ENCODE peak calls at places on chromosomes 7 and 10, in five cellular contexts. F is keratinocyte, G is RPMI7951, Y is retina, B is NCI-H1694. E is an unnamed sample.

GRCh38 chr7:10707519-10707918 is 266.2 kb upstream of the PHF14 start:
- DNase-seq in G (no peak), B (peak; percentile 23), Y (no peak), F (no peak), E (peak; percentile 57)

GRCh38 chr7:27163776-27164380 is 1.5 kb downstream of the HOXA9 start:
- DNase-seq in F (no peak), Y (no peak), B (no peak), G (no peak), E (peak; percentile 20)

GRCh38 chr7:99374121-99375064 is at the start of gene ARPC1B:
- DNase-seq in Y (peak; percentile 64), G (peak; percentile 70), B (peak; percentile 20), F (no peak), E (peak; percentile 69)

GRCh38 chr10:474406-474805 is 215.1 kb downstream of the DIP2C start:
- DNase-seq in Y (no peak), F (no peak), B (no peak), G (no peak), E (no peak)

GRCh38 chr7:146661929-146662328 is 545.3 kb downstream of the CNTNAP2 start:
- DNase-seq in Y (no peak), G (no peak), F (no peak), B (no peak), E (no peak)

GRCh38 chr7:106668853-106669539 is 8.0 kb upstream of the CCDC71L start:
- DNase-seq in F (no peak), Y (no peak), B (no peak), G (no peak), E (no peak)

GRCh38 chr10:110706690-110707098 is 62.6 kb downstream of the RBM20 start:
- DNase-seq in F (no peak), B (no peak), Y (no peak), G (peak; percentile 85), E (peak; percentile 89)

GRCh38 chr10:43461950-43462349 is 25.0 kb downstream of the ZNF487 start:
- DNase-seq in F (peak; percentile 54), B (peak; percentile 89), Y (peak; percentile 54), G (peak; percentile 70), E (peak; percentile 76)

GRCh38 chr10:131071721-131072120 is 239.8 kb downstream of the TCERG1L start:
- DNase-seq in G (no peak), F (no peak), B (no peak), Y (no peak), E (no peak)

GRCh38 chr7:4207011-4207410 is 475.1 kb upstream of the FOXK1 start:
- DNase-seq in Y (no peak), G (no peak), B (no peak), F (no peak), E (no peak)

GRCh38 chr7:92904292-92905131 is 68.1 kb upstream of the CDK6 start:
- DNase-seq in B (no peak), F (peak; percentile 97), Y (no peak), G (peak; percentile 99), E (peak; percentile 100)

GRCh38 chr7:844043-844442 is 11.8 kb downstream of the SUN1 start:
- DNase-seq in F (no peak), G (no peak), B (no peak), Y (no peak), E (no peak)

GRCh38 chr10:117441812-117442443 is 66.7 kb upstream of the PDZD8 start:
- DNase-seq in G (peak; percentile 92), Y (no peak), F (peak; percentile 58), B (no peak), E (peak; percentile 100)

GRCh38 chr7:105849122-105849855 is 27.1 kb downstream of the ATXN7L1 start:
- DNase-seq in F (no peak), Y (no peak), G (peak; percentile 63), B (no peak), E (peak; percentile 74)

GRCh38 chr10:7862121-7862514 is 43.8 kb downstream of the TAF3 start:
- DNase-seq in Y (no peak), G (no peak), F (no peak), B (no peak), E (no peak)

GRCh38 chr7:114988755-114989154 is 66.9 kb downstream of the MDFIC start:
- DNase-seq in B (no peak), F (no peak), G (peak; percentile 79), Y (no peak), E (peak; percentile 66)

GRCh38 chr10:78749898-78750297 is 318.9 kb upstream of the ZMIZ1 start:
- DNase-seq in Y (no peak), B (no peak), G (peak; percentile 43), F (no peak), E (no peak)

GRCh38 chr10:82866424-82867020 is 991.5 kb downstream of the NRG3 start:
- DNase-seq in Y (no peak), B (no peak), F (no peak), G (peak; percentile 92), E (peak; percentile 94)

GRCh38 chr10:79980711-79981110 is 31.8 kb upstream of the SFTPD start:
- DNase-seq in Y (no peak), G (no peak), B (no peak), F (no peak), E (no peak)

GRCh38 chr10:67327626-67328535 is 368.1 kb downstream of the CTNNA3 start:
- DNase-seq in Y (no peak), B (no peak), G (no peak), F (no peak), E (no peak)

GRCh38 chr10:7027913-7028808 is 382.7 kb downstream of the SFMBT2 start:
- DNase-seq in G (peak; percentile 55), F (no peak), B (no peak), Y (no peak), E (peak; percentile 67)

GRCh38 chr10:77409697-77410471 is 227.7 kb downstream of the KCNMA1 start:
- DNase-seq in Y (no peak), G (no peak), F (no peak), B (no peak), E (no peak)

GRCh38 chr10:95387383-95387782 is 96.6 kb upstream of the PDLIM1 start:
- DNase-seq in F (no peak), B (no peak), Y (no peak), G (no peak), E (no peak)

GRCh38 chr7:78095549-78095948 is 297.0 kb downstream of the PHTF2 start:
- DNase-seq in G (peak; percentile 15), F (no peak), Y (no peak), B (no peak), E (peak; percentile 52)

GRCh38 chr10:124983321-124983720 is 41.4 kb downstream of the ZRANB1 start:
- DNase-seq in F (no peak), B (no peak), G (no peak), Y (no peak), E (no peak)

GRCh38 chr10:103969436-103969835 is 2.5 kb downstream of the SLK start:
- DNase-seq in G (no peak), Y (no peak), B (no peak), F (no peak), E (no peak)

GRCh38 chr7:40836218-40836617 is 701.4 kb downstream of the SUGCT start:
- DNase-seq in G (peak; percentile 47), F (no peak), B (no peak), Y (no peak), E (no peak)

GRCh38 chr7:117478796-117479479 is 887 bp upstream of the CFTR start:
- DNase-seq in F (no peak), Y (peak; percentile 71), B (no peak), G (no peak), E (no peak)

GRCh38 chr10:11668847-11669610 is 57.6 kb upstream of the USP6NL start:
- DNase-seq in F (no peak), B (no peak), Y (no peak), G (no peak), E (no peak)

GRCh38 chr10:100009283-100009792 is 409 bp downstream of the DNMBP start:
- DNase-seq in Y (peak; percentile 84), F (no peak), B (peak; percentile 6), G (no peak), E (peak; percentile 18)

GRCh38 chr10:133481086-133481643 is 27.4 kb downstream of the SCART1 start:
- DNase-seq in G (no peak), F (no peak), Y (no peak), B (no peak), E (no peak)

E was measured in A172.